ENCODE peak calls at places on chromosome 1, in seven cellular contexts. One of them, this sample, is unnamed.

GRCh38 chr1:94678187-94678863 is 136.8 kb upstream of the F3 start:
- DNase-seq in GM12891: no peak
- DNase-seq in GM12878: no peak
- DNase-seq in K562: no peak
- DNase-seq in SK-N-SH: no peak
- DNase-seq in H1: no peak
- DNase-seq in HepG2: no peak
- DNase-seq in this sample: no peak

GRCh38 chr1:158017800-158018595 is 24.6 kb downstream of the KIRREL1 start:
- DNase-seq in GM12891: no peak
- DNase-seq in H1: no peak
- DNase-seq in SK-N-SH: no peak
- DNase-seq in HepG2: no peak
- DNase-seq in GM12878: no peak
- DNase-seq in K562: no peak
- DNase-seq in this sample: no peak

GRCh38 chr1:78095618-78096416 is 50.1 kb downstream of the GIPC2 start:
- DNase-seq in SK-N-SH: no peak
- DNase-seq in K562: no peak
- DNase-seq in HepG2: no peak
- DNase-seq in GM12891: no peak
- DNase-seq in H1: no peak
- DNase-seq in GM12878: no peak
- DNase-seq in this sample: no peak

GRCh38 chr1:6472391-6472790 is 6.4 kb upstream of the TNFRSF25 start:
- DNase-seq in K562: peak; percentile 78
- DNase-seq in SK-N-SH: no peak
- DNase-seq in H1: no peak
- DNase-seq in HepG2: no peak
- DNase-seq in GM12891: no peak
- DNase-seq in GM12878: no peak
- DNase-seq in this sample: no peak

GRCh38 chr1:156911587-156912298 is 8.7 kb upstream of the LRRC71 start:
- DNase-seq in H1: no peak
- DNase-seq in K562: no peak
- DNase-seq in GM12878: no peak
- DNase-seq in HepG2: no peak
- DNase-seq in SK-N-SH: no peak
- DNase-seq in GM12891: no peak
- DNase-seq in this sample: no peak

GRCh38 chr1:217315346-217315745 is 315.5 kb downstream of the GPATCH2 start:
- DNase-seq in GM12878: no peak
- DNase-seq in GM12891: no peak
- DNase-seq in HepG2: no peak
- DNase-seq in H1: no peak
- DNase-seq in SK-N-SH: no peak
- DNase-seq in K562: no peak
- DNase-seq in this sample: no peak

GRCh38 chr1:58866578-58866977 is 82.7 kb upstream of the JUN start:
- DNase-seq in HepG2: no peak
- DNase-seq in GM12878: no peak
- DNase-seq in SK-N-SH: no peak
- DNase-seq in H1: no peak
- DNase-seq in GM12891: no peak
- DNase-seq in K562: no peak
- DNase-seq in this sample: no peak

GRCh38 chr1:61839702-61840101 is 97.4 kb downstream of the PATJ start:
- DNase-seq in HepG2: no peak
- DNase-seq in K562: no peak
- DNase-seq in GM12891: no peak
- DNase-seq in SK-N-SH: no peak
- DNase-seq in GM12878: no peak
- DNase-seq in H1: no peak
- DNase-seq in this sample: no peak

GRCh38 chr1:246151796-246152434 is 355.2 kb downstream of the SMYD3 start:
- DNase-seq in GM12891: no peak
- DNase-seq in H1: no peak
- DNase-seq in GM12878: no peak
- DNase-seq in SK-N-SH: no peak
- DNase-seq in HepG2: no peak
- DNase-seq in K562: peak; percentile 69
- DNase-seq in this sample: no peak

GRCh38 chr1:22418352-22418751 is 33.3 kb upstream of the ZBTB40 start:
- DNase-seq in K562: no peak
- DNase-seq in SK-N-SH: no peak
- DNase-seq in GM12891: no peak
- DNase-seq in GM12878: no peak
- DNase-seq in HepG2: no peak
- DNase-seq in H1: no peak
- DNase-seq in this sample: no peak

GRCh38 chr1:220877348-220878095 is 1.7 kb upstream of the HLX start:
- DNase-seq in GM12878: no peak
- DNase-seq in GM12891: no peak
- DNase-seq in HepG2: no peak
- DNase-seq in H1: no peak
- DNase-seq in K562: no peak
- DNase-seq in SK-N-SH: no peak
- DNase-seq in this sample: no peak

GRCh38 chr1:203045821-203046594 is 19.7 kb downstream of the PPFIA4 start:
- DNase-seq in H1: no peak
- DNase-seq in GM12878: no peak
- DNase-seq in HepG2: no peak
- DNase-seq in GM12891: no peak
- DNase-seq in SK-N-SH: no peak
- DNase-seq in K562: no peak
- DNase-seq in this sample: no peak

GRCh38 chr1:26097696-26098095 is 13.9 kb upstream of the PDIK1L start:
- DNase-seq in H1: no peak
- DNase-seq in SK-N-SH: no peak
- DNase-seq in HepG2: no peak
- DNase-seq in GM12878: no peak
- DNase-seq in K562: no peak
- DNase-seq in GM12891: no peak
- DNase-seq in this sample: no peak

GRCh38 chr1:27823784-27824183 is 6.8 kb upstream of the PPP1R8 start:
- DNase-seq in HepG2: no peak
- DNase-seq in K562: no peak
- DNase-seq in GM12891: no peak
- DNase-seq in SK-N-SH: no peak
- DNase-seq in GM12878: no peak
- DNase-seq in H1: no peak
- DNase-seq in this sample: no peak

GRCh38 chr1:11198851-11199628 is 9.9 kb downstream of the ANGPTL7 start:
- DNase-seq in GM12878: no peak
- DNase-seq in H1: no peak
- DNase-seq in GM12891: no peak
- DNase-seq in HepG2: no peak
- DNase-seq in K562: no peak
- DNase-seq in SK-N-SH: peak; percentile 34
- DNase-seq in this sample: no peak

GRCh38 chr1:164602480-164603093 is 43.6 kb downstream of the PBX1 start:
- DNase-seq in H1: peak; percentile 49
- DNase-seq in GM12891: no peak
- DNase-seq in HepG2: no peak
- DNase-seq in SK-N-SH: no peak
- DNase-seq in GM12878: no peak
- DNase-seq in K562: no peak
- DNase-seq in this sample: no peak

GRCh38 chr1:6205849-6206845 is at the start of gene RNF207:
- DNase-seq in GM12878: no peak
- DNase-seq in SK-N-SH: no peak
- DNase-seq in H1: no peak
- DNase-seq in GM12891: peak; percentile 86
- DNase-seq in HepG2: peak; percentile 77
- DNase-seq in K562: peak; percentile 83
- DNase-seq in this sample: peak; percentile 86

GRCh38 chr1:155316922-155317321 is 3.8 kb upstream of the RUSC1 start:
- DNase-seq in GM12878: no peak
- DNase-seq in HepG2: no peak
- DNase-seq in SK-N-SH: no peak
- DNase-seq in GM12891: no peak
- DNase-seq in K562: no peak
- DNase-seq in H1: no peak
- DNase-seq in this sample: no peak

GRCh38 chr1:156622581-156623297 is 3.5 kb downstream of the HAPLN2 start:
- DNase-seq in SK-N-SH: no peak
- DNase-seq in HepG2: no peak
- DNase-seq in H1: no peak
- DNase-seq in GM12878: no peak
- DNase-seq in GM12891: no peak
- DNase-seq in K562: no peak
- DNase-seq in this sample: no peak

GRCh38 chr1:119747451-119747850 is 21.3 kb downstream of the HMGCS2 start:
- DNase-seq in HepG2: no peak
- DNase-seq in SK-N-SH: no peak
- DNase-seq in H1: no peak
- DNase-seq in K562: no peak
- DNase-seq in GM12878: no peak
- DNase-seq in GM12891: no peak
- DNase-seq in this sample: no peak

GRCh38 chr1:40034869-40035268 is 5.7 kb upstream of the CAP1 start:
- DNase-seq in HepG2: no peak
- DNase-seq in H1: no peak
- DNase-seq in GM12891: no peak
- DNase-seq in SK-N-SH: no peak
- DNase-seq in K562: no peak
- DNase-seq in GM12878: no peak
- DNase-seq in this sample: no peak

GRCh38 chr1:110120960-110121561 is 8.8 kb downstream of the UBL4B start:
- DNase-seq in H1: no peak
- DNase-seq in HepG2: no peak
- DNase-seq in GM12891: no peak
- DNase-seq in GM12878: no peak
- DNase-seq in SK-N-SH: no peak
- DNase-seq in K562: no peak
- DNase-seq in this sample: no peak

GRCh38 chr1:175479521-175480342 is 263.7 kb downstream of the TNR start:
- DNase-seq in GM12891: no peak
- DNase-seq in HepG2: no peak
- DNase-seq in GM12878: no peak
- DNase-seq in K562: no peak
- DNase-seq in SK-N-SH: no peak
- DNase-seq in H1: no peak
- DNase-seq in this sample: no peak

GRCh38 chr1:108897865-108898720 is 21.3 kb downstream of the GPSM2 start:
- DNase-seq in K562: no peak
- DNase-seq in SK-N-SH: peak; percentile 44
- DNase-seq in GM12878: no peak
- DNase-seq in HepG2: peak; percentile 60
- DNase-seq in GM12891: no peak
- DNase-seq in H1: no peak
- DNase-seq in this sample: peak; percentile 9

GRCh38 chr1:5954964-5955363 is 37.3 kb downstream of the NPHP4 start:
- DNase-seq in H1: no peak
- DNase-seq in K562: no peak
- DNase-seq in GM12878: peak; percentile 3
- DNase-seq in HepG2: no peak
- DNase-seq in GM12891: no peak
- DNase-seq in SK-N-SH: no peak
- DNase-seq in this sample: no peak

GRCh38 chr1:88646852-88647645 is 37.0 kb upstream of the PKN2 start:
- DNase-seq in H1: no peak
- DNase-seq in GM12878: no peak
- DNase-seq in K562: peak; percentile 9
- DNase-seq in GM12891: no peak
- DNase-seq in SK-N-SH: no peak
- DNase-seq in HepG2: peak; percentile 43
- DNase-seq in this sample: no peak

GRCh38 chr1:63592536-63593302 is 492 bp upstream of the PGM1 start:
- DNase-seq in GM12878: peak; percentile 20
- DNase-seq in K562: no peak
- DNase-seq in H1: no peak
- DNase-seq in HepG2: peak; percentile 66
- DNase-seq in GM12891: no peak
- DNase-seq in SK-N-SH: peak; percentile 23
- DNase-seq in this sample: no peak

GRCh38 chr1:234631721-234632125 is 21.7 kb upstream of the IRF2BP2 start:
- DNase-seq in H1: no peak
- DNase-seq in GM12891: no peak
- DNase-seq in HepG2: peak; percentile 90
- DNase-seq in GM12878: no peak
- DNase-seq in K562: no peak
- DNase-seq in SK-N-SH: no peak
- DNase-seq in this sample: no peak
- TF ChIP-seq TAF1 in H1: no peak
- TF ChIP-seq TAF1 in GM12891: no peak
- TF ChIP-seq TAF1 in HepG2: no peak
- TF ChIP-seq TAF1 in GM12878: no peak
- TF ChIP-seq TAF1 in K562: no peak
- TF ChIP-seq TAF1 in SK-N-SH: no peak
- TF ChIP-seq TAF1 in this sample: no peak

DNA sequence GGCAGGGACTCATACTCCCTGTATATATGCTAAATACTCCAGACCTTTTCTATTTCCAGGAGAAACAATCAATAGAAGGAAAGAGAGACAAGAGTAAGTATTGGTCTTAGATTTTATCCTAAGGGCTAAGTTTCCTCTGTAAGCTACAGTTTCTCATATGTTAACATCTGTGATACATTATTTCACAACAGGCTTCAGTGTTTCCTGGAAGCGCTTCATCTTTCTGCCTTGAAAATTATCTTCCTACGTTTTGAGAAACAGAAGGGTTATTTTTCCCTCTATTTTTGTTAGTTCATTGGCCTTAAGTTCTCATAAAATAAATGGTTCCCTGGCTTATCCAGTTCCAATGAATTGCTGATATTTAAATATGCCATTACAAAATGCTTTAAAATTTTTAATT is 15.6 kb downstream of the FMO1 start:
- DNase-seq in H1: no peak
- DNase-seq in GM12891: no peak
- DNase-seq in K562: no peak
- DNase-seq in GM12878: no peak
- DNase-seq in SK-N-SH: no peak
- DNase-seq in HepG2: no peak
- DNase-seq in this sample: no peak
- TF ChIP-seq POLR2AphosphoS5 in H1: no peak
- TF ChIP-seq POLR2AphosphoS5 in GM12891: no peak
- TF ChIP-seq POLR2AphosphoS5 in K562: no peak
- TF ChIP-seq POLR2AphosphoS5 in GM12878: no peak
- TF ChIP-seq POLR2AphosphoS5 in SK-N-SH: no peak
- TF ChIP-seq POLR2AphosphoS5 in HepG2: no peak
- TF ChIP-seq POLR2AphosphoS5 in this sample: no peak

GRCh38 chr1:205186191-205186590 is 25.3 kb downstream of the DSTYK start:
- DNase-seq in HepG2: no peak
- DNase-seq in GM12878: no peak
- DNase-seq in K562: no peak
- DNase-seq in H1: no peak
- DNase-seq in GM12891: no peak
- DNase-seq in SK-N-SH: no peak
- DNase-seq in this sample: no peak
- TF ChIP-seq TAF1 in HepG2: no peak
- TF ChIP-seq TAF1 in GM12878: no peak
- TF ChIP-seq TAF1 in K562: no peak
- TF ChIP-seq TAF1 in H1: no peak
- TF ChIP-seq TAF1 in GM12891: no peak
- TF ChIP-seq TAF1 in SK-N-SH: no peak
- TF ChIP-seq TAF1 in this sample: no peak

DNA sequence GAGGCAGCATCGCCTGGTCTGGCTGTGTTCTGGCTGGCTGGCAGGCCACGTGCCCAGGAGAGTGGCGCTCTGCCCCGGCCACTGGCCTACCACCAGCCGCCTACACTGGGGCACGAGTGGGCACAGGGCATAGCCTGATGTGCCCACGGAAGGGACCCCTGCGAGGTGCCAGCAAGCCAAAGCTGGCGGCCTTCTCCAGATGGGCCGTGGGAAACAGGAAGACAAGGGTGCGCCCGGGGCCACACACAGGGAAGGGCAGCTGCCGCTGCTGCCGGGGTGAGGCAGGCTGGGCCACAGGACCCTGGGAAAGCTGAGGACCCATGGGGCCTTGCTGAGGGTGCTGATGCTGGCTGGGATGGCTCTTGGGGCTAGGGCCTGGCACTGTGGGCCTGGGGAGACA is 40.7 kb downstream of the SLC66A1 start:
- DNase-seq in H1: no peak
- DNase-seq in K562: no peak
- DNase-seq in HepG2: no peak
- DNase-seq in GM12891: no peak
- DNase-seq in GM12878: no peak
- DNase-seq in SK-N-SH: no peak
- DNase-seq in this sample: no peak
- TF ChIP-seq POLR2AphosphoS5 in H1: no peak
- TF ChIP-seq POLR2AphosphoS5 in K562: no peak
- TF ChIP-seq POLR2AphosphoS5 in HepG2: no peak
- TF ChIP-seq POLR2AphosphoS5 in GM12891: no peak
- TF ChIP-seq POLR2AphosphoS5 in GM12878: no peak
- TF ChIP-seq POLR2AphosphoS5 in SK-N-SH: no peak
- TF ChIP-seq POLR2AphosphoS5 in this sample: no peak